ENCODE peak calls at places on chromosomes 12 and 14, in eight cellular contexts. R is A549; Q is Panc1; K is stimulated activated CD8-positive, alpha-beta memory T cell treated with anti-CD3 and anti-CD28 coated beads, Interleukin-15, amount 100 ng/mL, for 48 hours; T is activated CD8-positive, alpha-beta T cell treated with anti-CD3 and anti-CD28 coated beads, Interleukin-2, amount 10 ng/mL, durations not matched to agents 7 days and 5 days; O is KBM-7; X is stimulated activated CD4-positive, alpha-beta T cell treated with anti-CD3 and anti-CD28 coated beads, Interleukin-15, amount 100 ng/mL, for 24 hours; J is kidney glomerular epithelial cell. Y is an unnamed sample.

GRCh38 chr12:64946132-64946829 is 121.8 kb downstream of the TBC1D30 start:
- DNase-seq in K (no peak), X (no peak), O (no peak), T (no peak), Q (no peak), J (no peak), R (no peak), Y (no peak)

GRCh38 chr12:89469361-89469760 is 55.2 kb downstream of the GALNT4 start:
- DNase-seq in R (no peak), K (peak; percentile 9), J (no peak), Q (no peak), O (no peak), T (peak; percentile 47), X (peak; percentile 24), Y (no peak)

GRCh38 chr14:67566908-67567307 is 33.2 kb downstream of the PIGH start:
- DNase-seq in O (no peak), T (no peak), K (no peak), X (no peak), Q (no peak), J (no peak), R (no peak), Y (no peak)

GRCh38 chr12:50039151-50039835 is 14.0 kb upstream of the RACGAP1 start:
- DNase-seq in T (peak; percentile 91), X (peak; percentile 94), J (peak; percentile 47), O (peak; percentile 89), K (peak; percentile 75), R (peak; percentile 85), Q (peak; percentile 32), Y (no peak)

GRCh38 chr12:89230376-89231101 is 121.8 kb downstream of the DUSP6 start:
- DNase-seq in J (no peak), X (no peak), O (no peak), T (no peak), R (no peak), Q (no peak), K (no peak), Y (no peak)

GRCh38 chr12:321606-322326 is 59.1 kb upstream of the SLC6A13 start:
- DNase-seq in R (peak; percentile 45), Q (no peak), X (no peak), T (no peak), J (no peak), K (no peak), O (no peak), Y (no peak)

GRCh38 chr12:46218509-46219095 is 50.2 kb downstream of the SLC38A1 start:
- DNase-seq in Q (no peak), X (peak; percentile 31), O (no peak), K (no peak), T (no peak), R (no peak), J (no peak), Y (no peak)

GRCh38 chr12:72057330-72057911 is 118.8 kb downstream of the TPH2 start:
- DNase-seq in X (no peak), K (no peak), T (no peak), Q (no peak), O (no peak), J (peak; percentile 59), R (no peak), Y (no peak)

GRCh38 chr12:64461634-64462414 is 9.9 kb downstream of the TBK1 start:
- DNase-seq in J (peak; percentile 99), R (no peak), Q (no peak), X (no peak), K (no peak), O (no peak), T (no peak), Y (peak; percentile 63)

GRCh38 chr14:75222208-75222701 is 45.8 kb upstream of the TMED10 start:
- DNase-seq in K (no peak), J (no peak), O (peak; percentile 55), R (no peak), X (no peak), Q (no peak), T (no peak), Y (peak; percentile 19)

GRCh38 chr14:21063479-21063878 is 5.9 kb downstream of the RNASE8 start:
- DNase-seq in R (no peak), Q (no peak), X (no peak), O (no peak), K (no peak), J (peak; percentile 93), T (no peak), Y (peak; percentile 67)

GRCh38 chr14:19823765-19824164 is 20.2 kb downstream of the OR4N2 start:
- DNase-seq in Q (no peak), T (no peak), R (no peak), O (no peak), X (no peak), J (peak; percentile 95), K (no peak), Y (no peak)

GRCh38 chr14:100623557-100623956 is 36.3 kb upstream of the BEGAIN start:
- DNase-seq in T (no peak), X (no peak), O (no peak), J (no peak), R (no peak), Q (no peak), K (no peak), Y (no peak)

GRCh38 chr14:44316647-44317432 is 190.2 kb downstream of the FSCB start:
- DNase-seq in K (peak; percentile 1), Q (peak; percentile 57), X (peak; percentile 15), T (no peak), J (peak; percentile 94), O (peak; percentile 2), R (peak; percentile 92), Y (peak; percentile 77)

GRCh38 chr12:118714500-118714899 is 266.8 kb upstream of the SRRM4 start:
- DNase-seq in K (no peak), X (no peak), R (no peak), T (no peak), Q (no peak), O (no peak), J (no peak), Y (no peak)

GRCh38 chr12:46299846-46300245 is 31.0 kb upstream of the SLC38A1 start:
- DNase-seq in K (no peak), O (no peak), R (no peak), J (no peak), X (no peak), Q (no peak), T (no peak), Y (no peak)

GRCh38 chr12:108461071-108461670 is 53.9 kb upstream of the FICD start:
- DNase-seq in Q (no peak), T (no peak), K (no peak), J (peak; percentile 39), X (no peak), R (no peak), O (no peak), Y (no peak)

GRCh38 chr12:106302401-106303201 is at the start of gene TCP11L2:
- DNase-seq in K (peak; percentile 75), Q (no peak), J (peak; percentile 35), X (peak; percentile 90), R (peak; percentile 83), O (peak; percentile 82), T (peak; percentile 91), Y (no peak)

GRCh38 chr12:56941299-56942017 is 7.2 kb upstream of the SDR9C7 start:
- DNase-seq in Q (no peak), T (peak; percentile 18), O (peak; percentile 62), R (peak; percentile 75), J (peak; percentile 39), X (no peak), K (no peak), Y (peak; percentile 27)

GRCh38 chr12:122319312-122319638 is 53.0 kb upstream of the VPS33A start:
- DNase-seq in O (no peak), X (no peak), R (no peak), Q (no peak), K (no peak), J (no peak), T (no peak), Y (no peak)

GRCh38 chr12:121295746-121296617 is 527 bp downstream of the CAMKK2 start:
- DNase-seq in T (peak; percentile 32), X (no peak), K (no peak), Q (no peak), R (peak; percentile 39), J (no peak), O (peak; percentile 43), Y (no peak)

GRCh38 chr14:22225526-22226133 is 363.4 kb downstream of the DAD1 start:
- DNase-seq in J (peak; percentile 9), X (no peak), K (no peak), R (no peak), Q (no peak), T (no peak), O (no peak), Y (no peak)

GRCh38 chr14:52693004-52693403 is 2.4 kb downstream of the ERO1A start:
- DNase-seq in K (no peak), X (no peak), J (no peak), O (no peak), Q (no peak), R (no peak), T (no peak), Y (no peak)

GRCh38 chr12:19577131-19577530 is 137.8 kb downstream of the AEBP2 start:
- DNase-seq in J (no peak), K (no peak), O (no peak), T (no peak), X (no peak), R (no peak), Q (no peak), Y (no peak)

GRCh38 chr12:47835017-47835830 is 15.5 kb upstream of the HDAC7 start:
- DNase-seq in K (no peak), O (peak; percentile 60), X (no peak), J (no peak), Q (no peak), R (no peak), T (no peak), Y (no peak)

GRCh38 chr12:40058721-40059190 is 47.1 kb downstream of the SLC2A13 start:
- DNase-seq in T (no peak), Q (no peak), J (no peak), K (no peak), O (no peak), X (no peak), R (no peak), Y (no peak)

GRCh38 chr14:103061482-103061976 is 4.2 kb upstream of the CDC42BPB start:
- DNase-seq in X (no peak), K (no peak), J (no peak), R (no peak), O (no peak), T (no peak), Q (no peak), Y (no peak)

GRCh38 chr14:57380935-57381334 is 9.5 kb upstream of the NAA30 start:
- DNase-seq in X (no peak), K (no peak), O (no peak), T (no peak), J (no peak), R (no peak), Q (no peak), Y (no peak)

GRCh38 chr12:18456344-18456743 is 195.0 kb downstream of the PIK3C2G start:
- DNase-seq in T (no peak), O (no peak), R (no peak), J (no peak), Q (no peak), K (no peak), X (no peak), Y (no peak)

GRCh38 chr12:39427360-39427808 is 15.5 kb downstream of the KIF21A start:
- DNase-seq in O (no peak), R (peak; percentile 25), J (no peak), T (no peak), K (no peak), Q (no peak), X (no peak), Y (no peak)

GRCh38 chr14:64760146-64760755 is 56.0 kb downstream of the PLEKHG3 start:
- DNase-seq in R (peak; percentile 76), O (peak; percentile 75), X (peak; percentile 73), K (no peak), J (no peak), T (peak; percentile 75), Q (peak; percentile 28), Y (no peak)

Y was measured in epithelial cell of proximal tubule.